ENCODE peak calls at places on chromosomes 1 and 21, in ten cellular contexts. F, V, I, Z, N, T, D, W, M and S are unnamed samples.

GRCh38 chr1:76576876-76577817 is 290.1 kb upstream of the ST6GALNAC5 start:
- DNase-seq in M (no peak), W (no peak), F (no peak), N (no peak), Z (no peak), T (no peak), V (peak; percentile 92), D (no peak), I (no peak), S (no peak)

GRCh38 chr1:46171872-46172271 is 3.0 kb upstream of the TSPAN1 start:
- DNase-seq in N (no peak), M (no peak), D (no peak), Z (no peak), I (no peak), T (no peak), W (no peak), V (no peak), F (no peak), S (no peak)

GRCh38 chr1:98557808-98558390 is 103.6 kb upstream of the SNX7 start:
- DNase-seq in F (no peak), Z (no peak), N (no peak), D (no peak), W (no peak), M (no peak), T (no peak), V (no peak), I (no peak), S (no peak)

GRCh38 chr1:239283229-239283628 is 103.1 kb upstream of the CHRM3 start:
- DNase-seq in I (no peak), Z (no peak), N (no peak), V (no peak), T (no peak), M (no peak), D (no peak), F (no peak), W (no peak), S (no peak)

GRCh38 chr21:46060596-46061061 is 37.3 kb upstream of the COL6A2 start:
- DNase-seq in V (no peak), I (no peak), Z (no peak), M (no peak), F (no peak), D (no peak), W (no peak), T (peak; percentile 66), N (no peak), S (no peak)

GRCh38 chr1:183635112-183635605 is 424 bp downstream of the ARPC5 start:
- DNase-seq in D (peak; percentile 48), F (peak; percentile 15), I (peak; percentile 14), N (peak; percentile 45), Z (peak; percentile 42), M (no peak), V (no peak), T (no peak), W (no peak), S (no peak)

GRCh38 chr1:37699147-37699546 is 6.8 kb downstream of the CDCA8 start:
- DNase-seq in Z (no peak), W (no peak), T (no peak), N (no peak), I (no peak), D (no peak), F (no peak), M (peak; percentile 37), V (no peak), S (no peak)

GRCh38 chr1:16644179-16645043 is 22.3 kb downstream of the RNU1-3 start:
- DNase-seq in T (peak; percentile 91), V (peak; percentile 77), W (peak; percentile 98), Z (peak; percentile 99), M (peak; percentile 100), I (peak; percentile 100), N (peak; percentile 99), F (peak; percentile 100), D (peak; percentile 99), S (peak; percentile 96)

GRCh38 chr21:33647560-33647959 is 5.3 kb downstream of the ITSN1 start:
- DNase-seq in N (no peak), D (no peak), M (no peak), T (no peak), V (no peak), Z (no peak), F (no peak), W (no peak), I (no peak), S (no peak)

GRCh38 chr1:248858096-248858890 is 592 bp downstream of the ZNF692 start:
- DNase-seq in N (peak; percentile 81), I (no peak), D (peak; percentile 40), V (no peak), F (peak; percentile 25), M (peak; percentile 85), Z (peak; percentile 83), T (no peak), W (peak; percentile 79), S (peak; percentile 63)

GRCh38 chr1:161021168-161021958 is 411 bp upstream of the F11R start:
- DNase-seq in D (peak; percentile 92), V (no peak), T (no peak), N (peak; percentile 99), W (peak; percentile 94), I (peak; percentile 78), M (peak; percentile 94), F (peak; percentile 83), Z (peak; percentile 100), S (peak; percentile 88)

GRCh38 chr1:216119600-216119999 is 303.6 kb downstream of the USH2A start:
- DNase-seq in W (peak; percentile 5), V (peak; percentile 24), M (peak; percentile 17), D (peak; percentile 31), I (no peak), T (no peak), N (no peak), Z (peak; percentile 56), F (no peak), S (peak; percentile 11)

GRCh38 chr1:17189632-17190525 is 15.0 kb upstream of the PADI1 start:
- DNase-seq in V (no peak), W (no peak), Z (no peak), F (no peak), I (no peak), T (no peak), M (no peak), D (no peak), N (no peak), S (no peak)

GRCh38 chr1:218383681-218384080 is 38.5 kb downstream of the TGFB2 start:
- DNase-seq in W (no peak), M (no peak), T (no peak), V (no peak), D (no peak), F (no peak), Z (no peak), N (no peak), I (no peak), S (no peak)

GRCh38 chr1:12654004-12654567 is 10.2 kb downstream of the AADACL4 start:
- DNase-seq in M (no peak), V (no peak), D (no peak), I (no peak), F (no peak), N (no peak), T (no peak), Z (no peak), W (no peak), S (no peak)

GRCh38 chr1:183607322-183607980 is 17.2 kb upstream of the NCF2 start:
- DNase-seq in I (no peak), W (no peak), F (no peak), M (no peak), N (no peak), T (no peak), Z (no peak), D (no peak), V (no peak), S (no peak)

GRCh38 chr1:233514946-233515391 is 98.9 kb upstream of the KCNK1 start:
- DNase-seq in T (no peak), N (no peak), Z (no peak), D (no peak), F (no peak), I (no peak), M (no peak), W (no peak), V (no peak), S (no peak)

GRCh38 chr1:77433934-77434333 is 152.1 kb downstream of the AK5 start:
- DNase-seq in V (no peak), F (no peak), W (no peak), M (no peak), I (no peak), Z (no peak), D (no peak), N (no peak), T (no peak), S (no peak)

GRCh38 chr1:6130036-6130435 is 50.1 kb downstream of the CHD5 start:
- DNase-seq in I (no peak), T (no peak), N (no peak), F (no peak), M (no peak), V (no peak), Z (no peak), D (no peak), W (no peak), S (no peak)

GRCh38 chr1:58528518-58528917 is 18.0 kb downstream of the OMA1 start:
- DNase-seq in W (no peak), T (no peak), N (no peak), M (no peak), F (no peak), D (no peak), I (no peak), Z (no peak), V (no peak), S (no peak)

GRCh38 chr1:115426990-115427389 is 88.9 kb upstream of the NGF start:
- DNase-seq in W (no peak), Z (no peak), V (no peak), I (no peak), F (no peak), T (no peak), N (no peak), M (no peak), D (no peak), S (no peak)

GRCh38 chr21:8993943-8994639 is 1527.3 kb upstream of the TPTE start:
- DNase-seq in I (no peak), Z (no peak), T (no peak), N (no peak), W (no peak), D (no peak), V (peak; percentile 89), F (no peak), M (peak; percentile 32), S (peak; percentile 90)

GRCh38 chr1:54227836-54228435 is 28.0 kb downstream of the MRPL37 start:
- DNase-seq in N (peak; percentile 47), T (no peak), W (no peak), V (peak; percentile 28), I (no peak), M (no peak), Z (no peak), F (no peak), D (no peak), S (no peak)

GRCh38 chr1:91073299-91073698 is 51.5 kb upstream of the ZNF644 start:
- DNase-seq in F (no peak), N (no peak), T (no peak), M (no peak), V (no peak), Z (no peak), W (no peak), D (no peak), I (no peak), S (no peak)

GRCh38 chr1:209733409-209734192 is 22.3 kb upstream of the TRAF3IP3 start:
- DNase-seq in W (no peak), T (no peak), M (no peak), F (no peak), N (no peak), I (no peak), V (no peak), D (no peak), Z (no peak), S (no peak)

GRCh38 chr1:164675342-164675904 is 116.4 kb downstream of the PBX1 start:
- DNase-seq in D (no peak), W (no peak), T (no peak), Z (no peak), N (no peak), F (no peak), I (no peak), M (no peak), V (no peak), S (no peak)

GRCh38 chr1:43669878-43670277 is 19.9 kb downstream of the KDM4A start:
- DNase-seq in F (no peak), M (no peak), D (no peak), Z (no peak), W (no peak), N (no peak), I (no peak), T (no peak), V (no peak), S (no peak)

GRCh38 chr21:32749662-32750061 is 21.8 kb upstream of the SYNJ1 start:
- DNase-seq in I (no peak), M (no peak), Z (no peak), D (no peak), T (no peak), F (no peak), V (no peak), W (no peak), N (no peak), S (no peak)